ENCODE peak calls at places on chromosome 2, in five cellular contexts. One of them, this sample, is unnamed.

GRCh38 chr2:240129731-240130392 is 6.2 kb downstream of the COPS9 start:
- DNase-seq in transverse colon: no peak
- DNase-seq in aorta: peak; percentile 18
- DNase-seq in thoracic aorta: no peak
- DNase-seq in fibroblast of lung: no peak
- DNase-seq in this sample: peak; percentile 40

GRCh38 chr2:101396352-101396717 is 9.0 kb upstream of the CREG2 start:
- DNase-seq in thoracic aorta: no peak
- DNase-seq in fibroblast of lung: peak; percentile 96
- DNase-seq in transverse colon: no peak
- DNase-seq in aorta: no peak
- DNase-seq in this sample: no peak

GRCh38 chr2:120771556-120772208 is 36.0 kb downstream of the GLI2 start:
- DNase-seq in transverse colon: peak; percentile 32
- DNase-seq in fibroblast of lung: peak; percentile 96
- DNase-seq in aorta: peak; percentile 85
- DNase-seq in thoracic aorta: no peak
- DNase-seq in this sample: peak; percentile 45

GRCh38 chr2:80028584-80028983 is 276.0 kb downstream of the LRRTM1 start:
- DNase-seq in transverse colon: no peak
- DNase-seq in thoracic aorta: no peak
- DNase-seq in fibroblast of lung: no peak
- DNase-seq in aorta: no peak
- DNase-seq in this sample: no peak

GRCh38 chr2:202847693-202848524 is 23.7 kb downstream of the ICA1L start:
- DNase-seq in aorta: no peak
- DNase-seq in fibroblast of lung: no peak
- DNase-seq in transverse colon: no peak
- DNase-seq in thoracic aorta: no peak
- DNase-seq in this sample: no peak

GRCh38 chr2:169363027-169363569 is 764 bp upstream of the LRP2 start:
- DNase-seq in transverse colon: no peak
- DNase-seq in fibroblast of lung: no peak
- DNase-seq in aorta: no peak
- DNase-seq in thoracic aorta: no peak
- DNase-seq in this sample: no peak

GRCh38 chr2:38876407-38876806 is 631 bp downstream of the MORN2 start:
- DNase-seq in fibroblast of lung: no peak
- DNase-seq in transverse colon: no peak
- DNase-seq in thoracic aorta: no peak
- DNase-seq in aorta: no peak
- DNase-seq in this sample: no peak

GRCh38 chr2:226118471-226119429 is 680.9 kb downstream of the IRS1 start:
- DNase-seq in transverse colon: no peak
- DNase-seq in fibroblast of lung: peak; percentile 94
- DNase-seq in thoracic aorta: no peak
- DNase-seq in aorta: no peak
- DNase-seq in this sample: no peak

GRCh38 chr2:121648206-121648605 is 1.1 kb downstream of the CLASP1 start:
- DNase-seq in fibroblast of lung: peak; percentile 45
- DNase-seq in thoracic aorta: no peak
- DNase-seq in aorta: no peak
- DNase-seq in transverse colon: no peak
- DNase-seq in this sample: no peak

GRCh38 chr2:42053791-42054656 is 6.2 kb downstream of the PKDCC start:
- DNase-seq in transverse colon: peak; percentile 66
- DNase-seq in fibroblast of lung: peak; percentile 9
- DNase-seq in thoracic aorta: peak; percentile 47
- DNase-seq in aorta: peak; percentile 84
- DNase-seq in this sample: no peak

GRCh38 chr2:24520175-24520574 is 29.1 kb downstream of the NCOA1 start:
- DNase-seq in transverse colon: no peak
- DNase-seq in fibroblast of lung: no peak
- DNase-seq in thoracic aorta: no peak
- DNase-seq in aorta: no peak
- DNase-seq in this sample: no peak

GRCh38 chr2:73283545-73284295 is 558 bp downstream of the FBXO41 start:
- DNase-seq in transverse colon: no peak
- DNase-seq in fibroblast of lung: no peak
- DNase-seq in aorta: no peak
- DNase-seq in thoracic aorta: no peak
- DNase-seq in this sample: no peak

GRCh38 chr2:226738821-226739507 is 60.7 kb downstream of the IRS1 start:
- DNase-seq in thoracic aorta: no peak
- DNase-seq in fibroblast of lung: no peak
- DNase-seq in transverse colon: no peak
- DNase-seq in aorta: no peak
- DNase-seq in this sample: no peak

GRCh38 chr2:68812256-68812655 is 58.9 kb downstream of the BMP10 start:
- DNase-seq in fibroblast of lung: no peak
- DNase-seq in aorta: peak; percentile 58
- DNase-seq in transverse colon: no peak
- DNase-seq in thoracic aorta: no peak
- DNase-seq in this sample: no peak

GRCh38 chr2:72539145-72539552 is 286.7 kb downstream of the EXOC6B start:
- DNase-seq in fibroblast of lung: peak; percentile 96
- DNase-seq in transverse colon: no peak
- DNase-seq in aorta: no peak
- DNase-seq in thoracic aorta: no peak
- DNase-seq in this sample: no peak

GRCh38 chr2:180130403-180130802 is 123.3 kb upstream of the CWC22 start:
- DNase-seq in transverse colon: no peak
- DNase-seq in thoracic aorta: no peak
- DNase-seq in aorta: no peak
- DNase-seq in fibroblast of lung: peak; percentile 45
- DNase-seq in this sample: no peak

GRCh38 chr2:232204457-232204931 is 174.1 kb upstream of the ALPP start:
- DNase-seq in aorta: no peak
- DNase-seq in transverse colon: no peak
- DNase-seq in thoracic aorta: no peak
- DNase-seq in fibroblast of lung: peak; percentile 69
- DNase-seq in this sample: no peak

GRCh38 chr2:20436716-20437470 is 10.0 kb upstream of the RHOB start:
- DNase-seq in aorta: no peak
- DNase-seq in transverse colon: peak; percentile 3
- DNase-seq in thoracic aorta: no peak
- DNase-seq in fibroblast of lung: no peak
- DNase-seq in this sample: no peak

GRCh38 chr2:85161626-85161960 is 28.4 kb downstream of the TCF7L1 start:
- DNase-seq in fibroblast of lung: peak; percentile 66
- DNase-seq in transverse colon: no peak
- DNase-seq in aorta: peak; percentile 53
- DNase-seq in thoracic aorta: no peak
- DNase-seq in this sample: no peak

GRCh38 chr2:121297217-121297830 is 12.3 kb upstream of the TFCP2L1 start:
- DNase-seq in transverse colon: peak; percentile 46
- DNase-seq in thoracic aorta: no peak
- DNase-seq in fibroblast of lung: peak; percentile 10
- DNase-seq in aorta: no peak
- DNase-seq in this sample: no peak

GRCh38 chr2:201674794-201675193 is 23.6 kb downstream of the MPP4 start:
- DNase-seq in aorta: no peak
- DNase-seq in thoracic aorta: no peak
- DNase-seq in fibroblast of lung: no peak
- DNase-seq in transverse colon: no peak
- DNase-seq in this sample: no peak

GRCh38 chr2:29405266-29405665 is 290.1 kb downstream of the CLIP4 start:
- DNase-seq in aorta: no peak
- DNase-seq in transverse colon: no peak
- DNase-seq in fibroblast of lung: no peak
- DNase-seq in thoracic aorta: no peak
- DNase-seq in this sample: no peak

GRCh38 chr2:112640467-112640799 is 5.3 kb upstream of the SLC20A1 start:
- DNase-seq in fibroblast of lung: no peak
- DNase-seq in aorta: no peak
- DNase-seq in thoracic aorta: no peak
- DNase-seq in transverse colon: no peak
- DNase-seq in this sample: no peak

GRCh38 chr2:62826141-62826540 is 120.6 kb downstream of the EHBP1 start:
- DNase-seq in fibroblast of lung: peak; percentile 85
- DNase-seq in transverse colon: no peak
- DNase-seq in thoracic aorta: no peak
- DNase-seq in aorta: no peak
- DNase-seq in this sample: no peak

GRCh38 chr2:121858847-121859246 is 103.4 kb downstream of the TSN start:
- DNase-seq in thoracic aorta: no peak
- DNase-seq in transverse colon: no peak
- DNase-seq in aorta: no peak
- DNase-seq in fibroblast of lung: no peak
- DNase-seq in this sample: no peak

GRCh38 chr2:218341381-218341780 is 15.3 kb upstream of the CATIP start:
- DNase-seq in fibroblast of lung: no peak
- DNase-seq in aorta: no peak
- DNase-seq in thoracic aorta: no peak
- DNase-seq in transverse colon: no peak
- DNase-seq in this sample: no peak

GRCh38 chr2:25078171-25079049 is 36.5 kb downstream of the EFR3B start:
- DNase-seq in thoracic aorta: no peak
- DNase-seq in fibroblast of lung: peak; percentile 92
- DNase-seq in aorta: no peak
- DNase-seq in transverse colon: no peak
- DNase-seq in this sample: no peak

GRCh38 chr2:168538133-168538532 is 82.1 kb downstream of the CERS6 start:
- DNase-seq in thoracic aorta: no peak
- DNase-seq in aorta: no peak
- DNase-seq in fibroblast of lung: no peak
- DNase-seq in transverse colon: no peak
- DNase-seq in this sample: no peak

GRCh38 chr2:157722580-157723234 is 94.0 kb upstream of the ACVR1C start:
- DNase-seq in aorta: no peak
- DNase-seq in transverse colon: no peak
- DNase-seq in fibroblast of lung: peak; percentile 24
- DNase-seq in thoracic aorta: no peak
- DNase-seq in this sample: no peak

GRCh38 chr2:160507464-160507863 is 13.9 kb upstream of the RBMS1 start:
- DNase-seq in aorta: no peak
- DNase-seq in transverse colon: no peak
- DNase-seq in fibroblast of lung: no peak
- DNase-seq in thoracic aorta: no peak
- DNase-seq in this sample: no peak

GRCh38 chr2:58042486-58042970 is 4.1 kb upstream of the VRK2 start:
- DNase-seq in thoracic aorta: no peak
- DNase-seq in fibroblast of lung: peak; percentile 95
- DNase-seq in transverse colon: no peak
- DNase-seq in aorta: no peak
- DNase-seq in this sample: no peak

GRCh38 chr2:16117021-16117700 is 176.8 kb downstream of the MYCN start:
- DNase-seq in aorta: no peak
- DNase-seq in transverse colon: no peak
- DNase-seq in fibroblast of lung: no peak
- DNase-seq in thoracic aorta: no peak
- DNase-seq in this sample: no peak

GRCh38 chr2:86035883-86036789 is 69.5 kb downstream of the POLR1A start:
- DNase-seq in aorta: peak; percentile 89
- DNase-seq in transverse colon: peak; percentile 80
- DNase-seq in thoracic aorta: no peak
- DNase-seq in fibroblast of lung: peak; percentile 87
- DNase-seq in this sample: no peak

GRCh38 chr2:240961878-240962277 is 36.5 kb upstream of the SNED1 start:
- DNase-seq in aorta: no peak
- DNase-seq in thoracic aorta: no peak
- DNase-seq in fibroblast of lung: no peak
- DNase-seq in transverse colon: no peak
- DNase-seq in this sample: no peak

GRCh38 chr2:152588911-152589310 is 128.3 kb downstream of the PRPF40A start:
- DNase-seq in aorta: no peak
- DNase-seq in thoracic aorta: no peak
- DNase-seq in transverse colon: no peak
- DNase-seq in fibroblast of lung: no peak
- DNase-seq in this sample: no peak
- H3K4me3 ChIP-seq in aorta: no peak overlapping the region
- H3K4me3 ChIP-seq in thoracic aorta: no peak overlapping the region
- H3K4me3 ChIP-seq in transverse colon: no peak overlapping the region
- H3K4me3 ChIP-seq in fibroblast of lung: no peak overlapping the region
- H3K4me3 ChIP-seq in this sample: no peak overlapping the region

GRCh38 chr2:60470340-60470739 is 83.1 kb downstream of the BCL11A start:
- DNase-seq in fibroblast of lung: no peak
- DNase-seq in thoracic aorta: no peak
- DNase-seq in aorta: no peak
- DNase-seq in transverse colon: no peak
- DNase-seq in this sample: no peak

GRCh38 chr2:60469918-60470317 is 83.5 kb downstream of the BCL11A start:
- DNase-seq in transverse colon: no peak
- DNase-seq in thoracic aorta: no peak
- DNase-seq in fibroblast of lung: no peak
- DNase-seq in aorta: no peak
- DNase-seq in this sample: no peak

GRCh38 chr2:60465736-60466135 is 87.7 kb downstream of the BCL11A start:
- DNase-seq in transverse colon: no peak
- DNase-seq in fibroblast of lung: peak; percentile 33
- DNase-seq in aorta: no peak
- DNase-seq in thoracic aorta: no peak
- DNase-seq in this sample: no peak

GRCh38 chr2:60466161-60466702 is 87.2 kb downstream of the BCL11A start:
- DNase-seq in transverse colon: no peak
- DNase-seq in aorta: no peak
- DNase-seq in fibroblast of lung: no peak
- DNase-seq in thoracic aorta: no peak
- DNase-seq in this sample: no peak

GRCh38 chr2:60468390-60469085 is 84.9 kb downstream of the BCL11A start:
- DNase-seq in aorta: no peak
- DNase-seq in thoracic aorta: no peak
- DNase-seq in transverse colon: no peak
- DNase-seq in fibroblast of lung: peak; percentile 35
- DNase-seq in this sample: no peak
- H3K4me1 ChIP-seq in aorta: no peaks in the 10 kb centered on the region
- H3K4me1 ChIP-seq in thoracic aorta: no peaks in the 10 kb centered on the region
- H3K4me1 ChIP-seq in transverse colon: no peaks in the 10 kb centered on the region
- H3K4me1 ChIP-seq in fibroblast of lung: no peaks in the 10 kb centered on the region
- H3K4me1 ChIP-seq in this sample: peaks cover 14% of the 10 kb centered on the region

GRCh38 chr2:66472225-66472843 is 37.4 kb downstream of the MEIS1 start:
- DNase-seq in aorta: no peak
- DNase-seq in fibroblast of lung: no peak
- DNase-seq in thoracic aorta: no peak
- DNase-seq in transverse colon: no peak
- DNase-seq in this sample: no peak

GRCh38 chr2:66481100-66481549 is 46.2 kb downstream of the MEIS1 start:
- DNase-seq in aorta: no peak
- DNase-seq in thoracic aorta: no peak
- DNase-seq in fibroblast of lung: peak; percentile 93
- DNase-seq in transverse colon: no peak
- DNase-seq in this sample: no peak

GRCh38 chr2:66478729-66479316 is 43.9 kb downstream of the MEIS1 start:
- DNase-seq in aorta: no peak
- DNase-seq in fibroblast of lung: no peak
- DNase-seq in transverse colon: no peak
- DNase-seq in thoracic aorta: no peak
- DNase-seq in this sample: no peak

GRCh38 chr2:66478311-66478710 is 43.4 kb downstream of the MEIS1 start:
- DNase-seq in thoracic aorta: no peak
- DNase-seq in aorta: no peak
- DNase-seq in fibroblast of lung: no peak
- DNase-seq in transverse colon: no peak
- DNase-seq in this sample: no peak

GRCh38 chr2:66477125-66477842 is 42.4 kb downstream of the MEIS1 start:
- DNase-seq in transverse colon: no peak
- DNase-seq in thoracic aorta: no peak
- DNase-seq in fibroblast of lung: peak; percentile 36
- DNase-seq in aorta: no peak
- DNase-seq in this sample: no peak
- H3K27ac ChIP-seq in transverse colon: peak overlapping the region; percentile 32
- H3K27ac ChIP-seq in thoracic aorta: peak overlapping the region; percentile 59
- H3K27ac ChIP-seq in fibroblast of lung: no peak overlapping the region
- H3K27ac ChIP-seq in aorta: peak overlapping the region; percentile 11
- H3K27ac ChIP-seq in this sample: no peak overlapping the region

GRCh38 chr2:104852161-104852689 is 1.7 kb upstream of the POU3F3 start:
- DNase-seq in aorta: no peak
- DNase-seq in fibroblast of lung: peak; percentile 64
- DNase-seq in thoracic aorta: no peak
- DNase-seq in transverse colon: no peak
- DNase-seq in this sample: no peak
- H3K4me3 ChIP-seq in aorta: peak overlapping the region; percentile 45
- H3K4me3 ChIP-seq in fibroblast of lung: no peak overlapping the region
- H3K4me3 ChIP-seq in thoracic aorta: peak overlapping the region; percentile 80
- H3K4me3 ChIP-seq in transverse colon: peak overlapping the region; percentile 26
- H3K4me3 ChIP-seq in this sample: no peak overlapping the region

This sample was measured in RWPE2.